ENCODE peak calls at places on chromosomes 4 and X, in five cellular contexts. One of them, this sample, is unnamed.

GRCh38 chrX:118736394-118737010 is 9.1 kb downstream of the IL13RA1 start:
- DNase-seq in GDM1: no peak
- DNase-seq in AG04450: no peak
- DNase-seq in germinal center: no peak
- DNase-seq in RPMI8226: no peak
- DNase-seq in this sample: no peak

GRCh38 chr4:2426069-2426397 is 7.3 kb downstream of the CFAP99 start:
- DNase-seq in GDM1: no peak
- DNase-seq in AG04450: no peak
- DNase-seq in germinal center: no peak
- DNase-seq in RPMI8226: no peak
- DNase-seq in this sample: no peak

GRCh38 chr4:43014266-43014665 is 121.8 kb downstream of the GRXCR1 start:
- DNase-seq in GDM1: no peak
- DNase-seq in AG04450: no peak
- DNase-seq in germinal center: no peak
- DNase-seq in RPMI8226: no peak
- DNase-seq in this sample: no peak

GRCh38 chrX:31236231-31236630 is 164.4 kb upstream of the FTHL17 start:
- DNase-seq in GDM1: no peak
- DNase-seq in AG04450: no peak
- DNase-seq in germinal center: peak; percentile 11
- DNase-seq in RPMI8226: no peak
- DNase-seq in this sample: no peak

GRCh38 chr4:15729910-15730533 is 27.2 kb downstream of the BST1 start:
- DNase-seq in GDM1: peak; percentile 25
- DNase-seq in AG04450: no peak
- DNase-seq in germinal center: peak; percentile 59
- DNase-seq in RPMI8226: peak; percentile 60
- DNase-seq in this sample: peak; percentile 41

GRCh38 chr4:183858011-183858615 is 47.0 kb upstream of the STOX2 start:
- DNase-seq in GDM1: no peak
- DNase-seq in AG04450: no peak
- DNase-seq in germinal center: no peak
- DNase-seq in RPMI8226: no peak
- DNase-seq in this sample: peak; percentile 29

GRCh38 chr4:77818077-77818666 is 996 bp downstream of the CNOT6L start:
- DNase-seq in GDM1: peak; percentile 60
- DNase-seq in AG04450: no peak
- DNase-seq in germinal center: peak; percentile 72
- DNase-seq in RPMI8226: peak; percentile 76
- DNase-seq in this sample: peak; percentile 36

GRCh38 chr4:107806196-107806595 is 18.5 kb upstream of the SGMS2 start:
- DNase-seq in GDM1: no peak
- DNase-seq in AG04450: no peak
- DNase-seq in germinal center: no peak
- DNase-seq in RPMI8226: no peak
- DNase-seq in this sample: no peak

GRCh38 chrX:15973299-15973698 is 118.7 kb upstream of the AP1S2 start:
- DNase-seq in GDM1: peak; percentile 11
- DNase-seq in AG04450: no peak
- DNase-seq in germinal center: no peak
- DNase-seq in RPMI8226: peak; percentile 20
- DNase-seq in this sample: peak; percentile 18

GRCh38 chrX:28177202-28177601 is 196.0 kb upstream of the DCAF8L1 start:
- DNase-seq in GDM1: no peak
- DNase-seq in AG04450: no peak
- DNase-seq in germinal center: no peak
- DNase-seq in RPMI8226: peak; percentile 9
- DNase-seq in this sample: no peak

GRCh38 chr4:21780158-21780557 is 168.4 kb downstream of the KCNIP4 start:
- DNase-seq in GDM1: no peak
- DNase-seq in AG04450: no peak
- DNase-seq in germinal center: no peak
- DNase-seq in RPMI8226: no peak
- DNase-seq in this sample: no peak

GRCh38 chr4:80831383-80832361 is 198.8 kb upstream of the BMP3 start:
- DNase-seq in GDM1: no peak
- DNase-seq in AG04450: no peak
- DNase-seq in germinal center: no peak
- DNase-seq in RPMI8226: no peak
- DNase-seq in this sample: no peak

GRCh38 chr4:80125252-80126177 is 52.5 kb upstream of the ANTXR2 start:
- DNase-seq in GDM1: peak; percentile 56
- DNase-seq in AG04450: no peak
- DNase-seq in germinal center: no peak
- DNase-seq in RPMI8226: peak; percentile 8
- DNase-seq in this sample: no peak

GRCh38 chr4:18733956-18734872 is 712.7 kb upstream of the LCORL start:
- DNase-seq in GDM1: no peak
- DNase-seq in AG04450: no peak
- DNase-seq in germinal center: no peak
- DNase-seq in RPMI8226: no peak
- DNase-seq in this sample: no peak

GRCh38 chr4:24328711-24329110 is 255.6 kb downstream of the DHX15 start:
- DNase-seq in GDM1: no peak
- DNase-seq in AG04450: no peak
- DNase-seq in germinal center: no peak
- DNase-seq in RPMI8226: no peak
- DNase-seq in this sample: peak; percentile 38

GRCh38 chrX:94288972-94289371 is 615.0 kb downstream of the FAM133A start:
- DNase-seq in GDM1: no peak
- DNase-seq in AG04450: no peak
- DNase-seq in germinal center: no peak
- DNase-seq in RPMI8226: no peak
- DNase-seq in this sample: no peak

GRCh38 chrX:9329056-9329455 is 135.8 kb upstream of the TBL1X start:
- DNase-seq in GDM1: no peak
- DNase-seq in AG04450: no peak
- DNase-seq in germinal center: no peak
- DNase-seq in RPMI8226: no peak
- DNase-seq in this sample: no peak

GRCh38 chr4:61648264-61648663 is 448.1 kb downstream of the ADGRL3 start:
- DNase-seq in GDM1: no peak
- DNase-seq in AG04450: no peak
- DNase-seq in germinal center: no peak
- DNase-seq in RPMI8226: no peak
- DNase-seq in this sample: no peak

GRCh38 chr4:7206856-7207567 is 14.7 kb downstream of the SORCS2 start:
- DNase-seq in GDM1: no peak
- DNase-seq in AG04450: peak; percentile 58
- DNase-seq in germinal center: no peak
- DNase-seq in RPMI8226: no peak
- DNase-seq in this sample: peak; percentile 71

GRCh38 chr4:337932-338758 is 531 bp downstream of the ZNF141 start:
- DNase-seq in GDM1: no peak
- DNase-seq in AG04450: no peak
- DNase-seq in germinal center: no peak
- DNase-seq in RPMI8226: peak; percentile 35
- DNase-seq in this sample: peak; percentile 42

GRCh38 chr4:77922158-77923094 is 59.8 kb downstream of the MRPL1 start:
- DNase-seq in GDM1: no peak
- DNase-seq in AG04450: no peak
- DNase-seq in germinal center: no peak
- DNase-seq in RPMI8226: no peak
- DNase-seq in this sample: no peak

GRCh38 chrX:149527705-149528104 is 13.1 kb upstream of the EOLA1 start:
- DNase-seq in GDM1: peak; percentile 30
- DNase-seq in AG04450: no peak
- DNase-seq in germinal center: peak; percentile 20
- DNase-seq in RPMI8226: peak; percentile 44
- DNase-seq in this sample: no peak

GRCh38 chr4:20681263-20681662 is 19.0 kb upstream of the PACRGL start:
- DNase-seq in GDM1: no peak
- DNase-seq in AG04450: no peak
- DNase-seq in germinal center: no peak
- DNase-seq in RPMI8226: no peak
- DNase-seq in this sample: no peak

GRCh38 chr4:180106997-180107396 is 2136.2 kb upstream of the TENM3 start:
- DNase-seq in GDM1: no peak
- DNase-seq in AG04450: no peak
- DNase-seq in germinal center: no peak
- DNase-seq in RPMI8226: no peak
- DNase-seq in this sample: no peak

GRCh38 chrX:108070891-108071290 is 20.5 kb downstream of the PSMD10 start:
- DNase-seq in GDM1: no peak
- DNase-seq in AG04450: peak; percentile 47
- DNase-seq in germinal center: no peak
- DNase-seq in RPMI8226: no peak
- DNase-seq in this sample: no peak

GRCh38 chr4:148061795-148062194 is 329.9 kb downstream of the ARHGAP10 start:
- DNase-seq in GDM1: no peak
- DNase-seq in AG04450: no peak
- DNase-seq in germinal center: no peak
- DNase-seq in RPMI8226: no peak
- DNase-seq in this sample: no peak

GRCh38 chr4:56641494-56642051 is 39.5 kb downstream of the HOPX start:
- DNase-seq in GDM1: no peak
- DNase-seq in AG04450: peak; percentile 83
- DNase-seq in germinal center: no peak
- DNase-seq in RPMI8226: no peak
- DNase-seq in this sample: no peak

GRCh38 chr4:187135878-187136277 is 412.2 kb upstream of the FAT1 start:
- DNase-seq in GDM1: no peak
- DNase-seq in AG04450: no peak
- DNase-seq in germinal center: no peak
- DNase-seq in RPMI8226: no peak
- DNase-seq in this sample: no peak

GRCh38 chr4:69032847-69033638 is 63.2 kb upstream of the UGT2B7 start:
- DNase-seq in GDM1: no peak
- DNase-seq in AG04450: no peak
- DNase-seq in germinal center: no peak
- DNase-seq in RPMI8226: no peak
- DNase-seq in this sample: no peak

GRCh38 chr4:159950707-159951106 is 847.8 kb downstream of the RAPGEF2 start:
- DNase-seq in GDM1: no peak
- DNase-seq in AG04450: no peak
- DNase-seq in germinal center: no peak
- DNase-seq in RPMI8226: no peak
- DNase-seq in this sample: no peak